ENCODE peak calls at places on chromosomes 5 and 9, in seven cellular contexts. P, O, E, V, B, Y and L are unnamed samples.

GRCh38 chr9:34505370-34506120 is 17.2 kb downstream of the ENHO start:
- DNase-seq in P (no peak), O (no peak), E (no peak), V (no peak), B (no peak), Y (no peak), L (no peak)

GRCh38 chr5:126868961-126869451 is 92.1 kb downstream of the LMNB1 start:
- DNase-seq in P (no peak), O (no peak), E (no peak), V (peak), B (peak), Y (no peak), L (no peak)

GRCh38 chr5:179267071-179267670 is 78.1 kb downstream of the ADAMTS2 start:
- DNase-seq in P (no peak), O (no peak), E (no peak), V (peak), B (no peak), Y (no peak), L (no peak)

GRCh38 chr9:81861644-81862043 is 66.6 kb upstream of the SPATA31D4 start:
- DNase-seq in P (no peak), O (no peak), E (no peak), V (no peak), B (no peak), Y (no peak), L (no peak)

GRCh38 chr5:91111473-91112238 is 271.5 kb downstream of the ARRDC3 start:
- DNase-seq in P (no peak), O (no peak), E (no peak), V (no peak), B (no peak), Y (no peak), L (no peak)

GRCh38 chr9:75198436-75198835 is 110.1 kb downstream of the OSTF1 start:
- DNase-seq in P (no peak), O (no peak), E (peak), V (peak), B (peak), Y (no peak), L (no peak)

GRCh38 chr9:35690447-35691324 is 961 bp upstream of the TPM2 start:
- DNase-seq in P (no peak), O (no peak), E (peak), V (peak), B (peak), Y (no peak), L (peak)

GRCh38 chr5:1208743-1209551 is 7.6 kb downstream of the SLC6A19 start:
- DNase-seq in P (no peak), O (no peak), E (peak), V (peak), B (no peak), Y (no peak), L (peak)

GRCh38 chr5:25090818-25091217 is 446.0 kb upstream of the CDH10 start:
- DNase-seq in P (no peak), O (no peak), E (no peak), V (no peak), B (no peak), Y (no peak), L (no peak)

GRCh38 chr9:12748954-12749353 is 25.9 kb upstream of the LURAP1L start:
- DNase-seq in P (no peak), O (no peak), E (no peak), V (no peak), B (no peak), Y (no peak), L (no peak)

GRCh38 chr9:128055222-128056040 is 11.7 kb downstream of the NAIF1 start:
- DNase-seq in P (no peak), O (no peak), E (no peak), V (no peak), B (no peak), Y (no peak), L (peak)

GRCh38 chr9:105842023-105842644 is 147.8 kb downstream of the TMEM38B start:
- DNase-seq in P (peak), O (peak), E (peak), V (peak), B (no peak), Y (peak), L (no peak)

GRCh38 chr5:58156977-58157701 is 302.7 kb downstream of the PLK2 start:
- DNase-seq in P (no peak), O (no peak), E (no peak), V (peak), B (no peak), Y (no peak), L (no peak)

GRCh38 chr9:113216406-113216805 is 4.7 kb downstream of the FKBP15 start:
- DNase-seq in P (no peak), O (no peak), E (no peak), V (no peak), B (no peak), Y (no peak), L (no peak)

GRCh38 chr9:75775966-75776691 is 114.3 kb upstream of the PCSK5 start:
- DNase-seq in P (no peak), O (no peak), E (no peak), V (no peak), B (no peak), Y (no peak), L (no peak)

GRCh38 chr9:2846115-2846514 is 2.2 kb upstream of the PUM3 start:
- DNase-seq in P (no peak), O (no peak), E (no peak), V (no peak), B (no peak), Y (no peak), L (no peak)

GRCh38 chr5:126095001-126095400 is 328.2 kb upstream of the GRAMD2B start:
- DNase-seq in P (no peak), O (no peak), E (no peak), V (no peak), B (no peak), Y (no peak), L (peak)

GRCh38 chr9:34578241-34579096 is 11.1 kb downstream of the CNTFR start:
- DNase-seq in P (no peak), O (no peak), E (no peak), V (peak), B (peak), Y (no peak), L (no peak)

GRCh38 chr9:91519520-91520270 is 96.1 kb upstream of the NFIL3 start:
- DNase-seq in P (no peak), O (no peak), E (no peak), V (no peak), B (no peak), Y (no peak), L (no peak)

GRCh38 chr5:1033178-1033577 is 24.6 kb downstream of the NKD2 start:
- DNase-seq in P (no peak), O (no peak), E (no peak), V (peak), B (no peak), Y (no peak), L (no peak)

GRCh38 chr9:107389617-107390071 is 99.9 kb downstream of the KLF4 start:
- DNase-seq in P (peak), O (no peak), E (no peak), V (no peak), B (no peak), Y (no peak), L (peak)

GRCh38 chr9:128632486-128632885 is 24.2 kb downstream of the DYNC2I2 start:
- DNase-seq in P (no peak), O (no peak), E (no peak), V (no peak), B (no peak), Y (no peak), L (no peak)

GRCh38 chr9:13351768-13352386 is 72.4 kb upstream of the MPDZ start:
- DNase-seq in P (peak), O (peak), E (peak), V (peak), B (no peak), Y (no peak), L (peak)

GRCh38 chr9:128081052-128081451 is 13.0 kb downstream of the SLC25A25 start:
- DNase-seq in P (no peak), O (no peak), E (peak), V (peak), B (no peak), Y (no peak), L (no peak)

GRCh38 chr9:113776194-113776593 is 99.9 kb upstream of the ZNF618 start:
- DNase-seq in P (no peak), O (no peak), E (no peak), V (no peak), B (peak), Y (no peak), L (no peak)

GRCh38 chr5:130520211-130520610 is 615.9 kb downstream of the CHSY3 start:
- DNase-seq in P (no peak), O (no peak), E (no peak), V (no peak), B (no peak), Y (no peak), L (no peak)

GRCh38 chr5:134114886-134115805 is 665 bp downstream of the TCF7 start:
- DNase-seq in P (peak), O (no peak), E (peak), V (peak), B (peak), Y (no peak), L (no peak)

GRCh38 chr5:113020461-113021273 is 44.1 kb downstream of the DCP2 start:
- DNase-seq in P (peak), O (peak), E (no peak), V (no peak), B (no peak), Y (no peak), L (no peak)

GRCh38 chr9:84296146-84296843 is 44.3 kb downstream of the SLC28A3 start:
- DNase-seq in P (no peak), O (no peak), E (no peak), V (no peak), B (no peak), Y (peak), L (no peak)

GRCh38 chr5:36948041-36948440 is 71.5 kb downstream of the NIPBL start:
- DNase-seq in P (no peak), O (no peak), E (no peak), V (no peak), B (no peak), Y (no peak), L (no peak)

GRCh38 chr9:38622083-38622674 is 1.8 kb upstream of the ANKRD18A start:
- DNase-seq in P (peak), O (no peak), E (no peak), V (peak), B (peak), Y (no peak), L (no peak)

GRCh38 chr5:134435525-134435924 is 23.8 kb upstream of the CDKN2AIPNL start:
- DNase-seq in P (no peak), O (peak), E (no peak), V (no peak), B (no peak), Y (no peak), L (no peak)

GRCh38 chr5:95382843-95383242 is 8.3 kb upstream of the FAM81B start:
- DNase-seq in P (no peak), O (no peak), E (no peak), V (no peak), B (no peak), Y (no peak), L (no peak)

GRCh38 chr5:95379133-95379532 is 12.0 kb upstream of the FAM81B start:
- DNase-seq in P (no peak), O (no peak), E (no peak), V (no peak), B (no peak), Y (no peak), L (no peak)

GRCh38 chr5:95385334-95385733 is 5.8 kb upstream of the FAM81B start:
- DNase-seq in P (no peak), O (no peak), E (no peak), V (no peak), B (no peak), Y (no peak), L (no peak)

GRCh38 chr5:95380103-95380628 is 11.0 kb upstream of the FAM81B start:
- DNase-seq in P (no peak), O (no peak), E (no peak), V (no peak), B (no peak), Y (no peak), L (no peak)

GRCh38 chr5:95384485-95385213 is 6.5 kb upstream of the FAM81B start:
- DNase-seq in P (no peak), O (no peak), E (no peak), V (no peak), B (no peak), Y (no peak), L (no peak)
- TF ChIP-seq JUND in P (no peak), O (no peak), E (no peak), V (no peak), B (no peak), Y (no peak), L (no peak)

GRCh38 chr9:133569891-133570651 is 35.6 kb downstream of the ADAMTSL2 start:
- DNase-seq in P (no peak), O (no peak), E (no peak), V (peak), B (no peak), Y (no peak), L (no peak)
- TF ChIP-seq JUND in P (no peak), O (no peak), E (no peak), V (no peak), B (no peak), Y (no peak), L (no peak)

DNA sequence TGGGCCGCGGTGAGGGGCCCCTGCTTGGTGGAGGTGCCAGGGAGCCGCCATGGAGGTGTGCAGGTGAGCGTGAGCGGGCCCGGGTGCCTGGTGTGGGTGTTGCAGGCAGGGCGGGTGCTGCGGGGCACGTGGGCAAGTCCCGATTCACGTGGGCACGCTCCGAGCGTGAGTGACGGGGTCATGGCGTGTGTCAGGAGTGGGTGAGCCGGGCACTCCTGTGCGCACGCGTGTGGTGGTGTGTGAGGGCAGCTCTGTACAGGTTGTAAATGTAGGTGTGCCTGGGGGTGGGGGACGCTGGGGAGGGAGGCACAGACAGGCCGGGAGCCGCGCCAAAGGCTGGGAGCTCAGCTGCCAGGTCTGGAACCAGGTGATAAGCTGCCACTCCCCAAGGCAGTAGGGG is 9.4 kb downstream of the NCS1 start:
- DNase-seq in P (no peak), O (no peak), E (no peak), V (no peak), B (no peak), Y (no peak), L (no peak)
- TF ChIP-seq JUND in P (no peak), O (no peak), E (no peak), V (no peak), B (no peak), Y (no peak), L (no peak)

GRCh38 chr5:80231693-80232092 is 24.2 kb downstream of the SERINC5 start:
- DNase-seq in P (no peak), O (no peak), E (no peak), V (no peak), B (no peak), Y (no peak), L (no peak)
- TF ChIP-seq JUND in P (no peak), O (no peak), E (no peak), V (no peak), B (no peak), Y (no peak), L (no peak)

GRCh38 chr5:111584651-111585050 is 72.3 kb upstream of the STARD4 start:
- DNase-seq in P (no peak), O (no peak), E (peak), V (no peak), B (no peak), Y (no peak), L (no peak)
- TF ChIP-seq JUND in P (no peak), O (no peak), E (no peak), V (no peak), B (no peak), Y (no peak), L (no peak)

DNA sequence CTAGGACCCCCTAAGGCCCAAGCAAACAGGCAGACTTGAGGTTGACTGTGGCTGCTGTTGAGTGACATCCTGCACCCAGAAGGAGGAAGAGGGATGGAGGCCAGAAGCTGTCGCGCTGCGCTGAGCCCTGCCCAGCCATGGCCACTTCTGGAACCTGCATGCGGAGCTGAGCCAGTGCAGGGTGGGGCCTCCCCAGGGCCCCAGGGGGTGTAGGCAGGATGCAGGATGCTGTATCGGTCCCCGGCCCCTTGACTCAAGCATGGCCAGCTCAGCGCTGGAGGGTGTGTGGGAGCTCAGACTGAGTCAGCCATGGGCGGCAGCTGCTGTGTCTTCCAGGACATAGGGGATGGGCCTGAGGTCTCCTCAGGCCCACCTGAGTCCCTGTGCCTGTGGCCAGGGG is 26.9 kb downstream of the GLT6D1 start:
- DNase-seq in P (no peak), O (no peak), E (peak), V (peak), B (no peak), Y (no peak), L (no peak)
- TF ChIP-seq JUND in P (no peak), O (no peak), E (no peak), V (no peak), B (no peak), Y (no peak), L (no peak)

GRCh38 chr9:27162045-27162444 is 53.0 kb downstream of the TEK start:
- DNase-seq in P (no peak), O (no peak), E (no peak), V (no peak), B (no peak), Y (no peak), L (no peak)
- TF ChIP-seq JUND in P (no peak), O (no peak), E (no peak), V (peak), B (no peak), Y (no peak), L (no peak)

GRCh38 chr9:4425358-4426045 is 64.8 kb upstream of the SLC1A1 start:
- DNase-seq in P (no peak), O (no peak), E (no peak), V (no peak), B (no peak), Y (no peak), L (no peak)
- TF ChIP-seq JUND in P (no peak), O (no peak), E (no peak), V (no peak), B (no peak), Y (no peak), L (no peak)